ENCODE peak calls at places on chromosomes 5 and 9, in four cellular contexts. A is K562, W is GM12878, S is HepG2. H is an unnamed sample.

GRCh38 chr5:143187495-143187894 is 216.0 kb downstream of the NR3C1 start:
- DNase-seq in A (no peak), W (no peak), S (no peak), H (no peak)

GRCh38 chr5:68544656-68545565 is 329.4 kb downstream of the PIK3R1 start:
- DNase-seq in A (no peak), W (no peak), S (no peak), H (no peak)

GRCh38 chr9:130933114-130934046 is 5.7 kb downstream of the FIBCD1 start:
- DNase-seq in S (no peak), A (no peak), W (no peak), H (no peak)

GRCh38 chr5:174581483-174581882 is 142.9 kb upstream of the MSX2 start:
- DNase-seq in W (no peak), S (peak), A (peak), H (peak)

GRCh38 chr5:132202711-132203463 is 24.8 kb downstream of the P4HA2 start:
- DNase-seq in W (no peak), S (no peak), A (no peak), H (no peak)

GRCh38 chr9:91817493-91818225 is 132.4 kb downstream of the ROR2 start:
- DNase-seq in S (no peak), A (no peak), W (no peak), H (no peak)

GRCh38 chr9:111167341-111167740 is 129.1 kb upstream of the LPAR1 start:
- DNase-seq in S (no peak), W (no peak), A (no peak), H (no peak)

GRCh38 chr9:114223564-114224246 is 68.4 kb downstream of the COL27A1 start:
- DNase-seq in A (peak), W (no peak), S (peak), H (no peak)

GRCh38 chr5:126864042-126864688 is 87.2 kb downstream of the LMNB1 start:
- DNase-seq in W (no peak), S (no peak), A (peak), H (peak)

GRCh38 chr5:37738057-37738691 is 101.7 kb downstream of the GDNF start:
- DNase-seq in A (no peak), W (peak), S (peak), H (no peak)

GRCh38 chr9:129649726-129650679 is 8.1 kb upstream of the ASB6 start:
- DNase-seq in A (no peak), S (no peak), W (no peak), H (peak)

GRCh38 chr9:125455876-125456275 is 194.2 kb downstream of the GAPVD1 start:
- DNase-seq in A (no peak), W (no peak), S (no peak), H (no peak)

GRCh38 chr9:108704156-108704852 is 151.5 kb downstream of the ACTL7B start:
- DNase-seq in S (no peak), W (peak), A (no peak), H (no peak)

GRCh38 chr5:59236996-59237395 is 654.1 kb downstream of the RAB3C start:
- DNase-seq in A (no peak), W (no peak), S (no peak), H (no peak)

GRCh38 chr9:93665566-93666278 is 89.3 kb downstream of the PHF2 start:
- DNase-seq in S (no peak), W (no peak), A (no peak), H (no peak)

GRCh38 chr5:151812757-151813309 is 41.1 kb downstream of the G3BP1 start:
- DNase-seq in A (no peak), W (no peak), S (no peak), H (no peak)

GRCh38 chr5:143527808-143528207 is 124.3 kb upstream of the NR3C1 start:
- DNase-seq in A (no peak), S (peak), W (no peak), H (no peak)

GRCh38 chr9:124835026-124835501 is 18.2 kb upstream of the WDR38 start:
- DNase-seq in S (peak), W (no peak), A (peak), H (peak)

GRCh38 chr9:92720209-92720765 is 44.3 kb downstream of the BICD2 start:
- DNase-seq in W (no peak), A (no peak), S (no peak), H (no peak)

GRCh38 chr9:33162721-33163311 is 4.3 kb downstream of the B4GALT1 start:
- DNase-seq in S (peak), W (no peak), A (no peak), H (no peak)

GRCh38 chr5:171596391-171596878 is 177.0 kb downstream of the FGF18 start:
- DNase-seq in A (no peak), W (no peak), S (no peak), H (no peak)

GRCh38 chr5:114434396-114435219 is 72.7 kb downstream of the KCNN2 start:
- DNase-seq in S (no peak), W (no peak), A (no peak), H (no peak)

GRCh38 chr5:178573216-178573615 is 17.0 kb downstream of the COL23A1 start:
- DNase-seq in S (no peak), W (no peak), A (no peak), H (no peak)

GRCh38 chr5:179153921-179154345 is 93.8 kb downstream of the ZNF354C start:
- DNase-seq in A (no peak), S (no peak), W (no peak), H (no peak)

GRCh38 chr9:114777841-114778240 is 28.0 kb downstream of the TNFSF15 start:
- DNase-seq in S (no peak), A (no peak), W (no peak), H (no peak)

GRCh38 chr9:126502417-126503332 is 111.1 kb upstream of the LMX1B start:
- DNase-seq in S (no peak), A (no peak), W (no peak), H (no peak)

GRCh38 chr5:126998895-126999570 is 31.3 kb downstream of the MARCHF3 start:
- DNase-seq in A (no peak), S (no peak), W (no peak), H (no peak)

GRCh38 chr5:131640043-131640856 is 5.2 kb upstream of the RAPGEF6 start:
- DNase-seq in W (no peak), A (peak), S (no peak), H (no peak)

GRCh38 chr5:131377785-131378325 is 114.0 kb downstream of the CDC42SE2 start:
- DNase-seq in W (no peak), S (no peak), A (no peak), H (no peak)

GRCh38 chr5:56247596-56247995 is 14.5 kb upstream of the ANKRD55 start:
- DNase-seq in W (no peak), S (no peak), A (no peak), H (no peak)

GRCh38 chr9:133135193-133135745 is 14.2 kb upstream of the RALGDS start:
- DNase-seq in A (no peak), S (no peak), W (no peak), H (peak)

GRCh38 chr5:138369706-138370105 is 17.2 kb downstream of the KDM3B start:
- DNase-seq in S (no peak), A (no peak), W (no peak), H (no peak)

GRCh38 chr5:140338336-140338735 is 8.1 kb downstream of the HBEGF start:
- DNase-seq in S (no peak), W (no peak), A (no peak), H (no peak)

DNA sequence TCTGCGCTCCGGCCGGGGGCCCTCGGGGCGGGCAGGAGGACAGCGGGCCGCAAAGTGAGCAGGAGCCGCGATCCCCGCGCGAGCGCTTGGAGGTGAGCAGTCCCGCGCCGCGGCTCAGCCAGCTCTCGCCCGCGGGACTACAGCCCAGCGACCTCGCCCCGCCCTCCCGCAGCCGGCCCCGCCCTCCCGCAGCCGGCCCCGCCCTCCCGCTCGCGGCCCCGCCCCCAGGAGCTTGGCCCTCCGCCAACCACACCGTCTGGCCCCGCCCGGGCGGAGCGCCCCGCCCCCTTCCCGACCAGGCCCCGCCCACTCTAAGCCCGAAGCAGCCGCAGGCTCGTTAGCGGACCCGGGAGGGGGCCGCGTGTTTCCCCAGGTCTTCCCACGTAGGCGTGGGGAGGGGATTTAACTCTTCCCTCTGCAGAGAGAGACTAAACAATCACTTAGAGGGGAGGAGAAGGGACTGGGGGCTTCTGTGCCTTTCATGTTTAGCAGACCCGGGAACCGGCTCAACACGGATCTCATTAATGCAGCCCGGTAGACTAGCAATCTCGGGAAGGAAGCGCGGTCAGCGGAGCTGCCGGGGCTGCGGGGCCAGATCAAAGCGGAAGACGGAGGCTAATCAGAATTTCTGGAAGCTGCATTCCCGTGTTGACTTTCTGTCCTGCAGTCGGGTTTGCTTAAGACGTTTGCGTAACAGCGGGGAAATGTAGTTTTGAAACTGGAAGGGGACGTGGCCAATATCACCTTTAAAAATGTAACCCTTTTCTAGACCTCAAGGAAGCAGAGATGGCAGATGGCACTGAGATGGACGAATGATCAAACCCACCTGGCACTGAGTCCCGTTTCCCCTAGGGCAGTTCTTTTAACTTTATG is at the start of gene MYO10:
- DNase-seq in W (no peak), S (no peak), A (peak), H (peak)
- TF ChIP-seq JUND in W (no peak), S (no peak), A (no peak), H (no peak)

GRCh38 chr9:31541626-31542025 is 842.8 kb upstream of the ACO1 start:
- DNase-seq in S (no peak), A (no peak), W (no peak), H (no peak)

GRCh38 chr9:31542384-31543055 is 841.9 kb upstream of the ACO1 start:
- DNase-seq in A (no peak), W (peak), S (peak), H (peak)
- TF ChIP-seq CTCF in A (no peak), W (peak), S (peak), H (peak)

GRCh38 chr5:673140-673836 is 19.9 kb downstream of the TPPP start:
- DNase-seq in W (no peak), A (no peak), S (no peak), H (peak)
- TF ChIP-seq NFIC in W (no peak), A (no peak), S (no peak), H (no peak)

DNA sequence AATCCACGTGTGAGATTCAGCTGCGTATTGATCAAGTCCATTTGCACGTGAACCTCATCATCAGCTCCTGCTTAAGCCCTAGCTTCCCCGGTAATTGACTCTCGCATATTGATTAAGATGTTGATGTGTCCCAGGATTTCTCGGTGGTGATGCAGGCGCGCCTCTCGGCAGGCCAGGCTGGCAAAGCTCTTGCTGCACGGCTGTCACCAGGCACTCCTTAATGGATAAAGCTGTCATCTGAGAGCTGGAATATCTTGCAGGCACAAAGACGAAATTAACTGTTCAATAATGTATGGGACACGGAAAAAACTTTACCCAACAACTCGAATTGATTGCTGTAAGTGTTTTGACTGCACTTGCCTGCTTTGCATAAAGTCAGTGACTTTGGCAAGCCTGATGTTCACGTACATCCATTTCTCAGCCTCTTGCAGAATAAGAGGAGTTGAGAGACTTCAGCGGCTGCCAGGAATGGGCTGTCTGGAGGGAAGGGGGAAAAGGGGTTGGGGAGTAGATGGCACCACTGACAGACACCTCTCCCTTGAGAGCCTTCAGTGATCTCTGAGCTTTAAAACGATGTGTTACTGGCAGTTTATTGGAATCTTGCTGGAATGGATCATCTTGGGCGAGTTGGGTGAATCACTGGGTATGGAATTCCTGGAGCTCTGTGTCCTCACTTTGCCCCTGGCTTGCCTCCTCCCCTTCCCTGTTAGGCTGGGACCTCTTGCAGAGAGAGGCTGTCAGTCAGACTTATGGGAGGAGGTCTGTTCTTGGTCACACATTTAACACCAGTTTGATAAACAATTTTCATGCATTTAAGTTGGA is 650.3 kb downstream of the CCDC171 start:
- DNase-seq in W (no peak), S (no peak), A (no peak), H (no peak)
- TF ChIP-seq JUND in W (no peak), S (no peak), A (no peak), H (peak)